ENCODE peak calls at places on chromosomes 2 and 18, in four cellular contexts. S is endodermal cell, H is GM23248, J is SJSA1. D is an unnamed sample.

GRCh38 chr2:43190305-43191052 is 35.9 kb downstream of the ZFP36L2 start:
- DNase-seq in S (no peak), H (no peak), J (no peak), D (no peak)

GRCh38 chr18:58823385-58823784 is 41.3 kb upstream of the ZNF532 start:
- DNase-seq in S (no peak), H (no peak), J (peak; percentile 49), D (peak; percentile 45)

GRCh38 chr2:129237966-129238725 is 741.3 kb upstream of the RAB6C start:
- DNase-seq in S (no peak), H (peak; percentile 43), J (no peak), D (no peak)

GRCh38 chr2:9638532-9638931 is 7.7 kb upstream of the YWHAQ start:
- DNase-seq in S (no peak), H (peak; percentile 98), J (peak; percentile 83), D (peak; percentile 80)

GRCh38 chr18:63763831-63764600 is 11.2 kb upstream of the SERPINB7 start:
- DNase-seq in S (no peak), H (peak; percentile 72), J (no peak), D (no peak)

GRCh38 chr2:240913810-240914644 is 7.9 kb downstream of the CROCC2 start:
- DNase-seq in S (peak; percentile 95), H (peak; percentile 72), J (peak; percentile 68), D (peak; percentile 77)

GRCh38 chr2:113901943-113902342 is 12.1 kb downstream of the ACTR3 start:
- DNase-seq in S (no peak), H (no peak), J (no peak), D (no peak)

GRCh38 chr18:28175047-28175929 is 1.6 kb downstream of the CDH2 start:
- DNase-seq in S (peak; percentile 83), H (peak; percentile 83), J (peak; percentile 48), D (no peak)

GRCh38 chr2:160221391-160222276 is 21.6 kb upstream of the ITGB6 start:
- DNase-seq in S (no peak), H (peak; percentile 89), J (peak; percentile 95), D (no peak)

GRCh38 chr2:44167311-44167907 is 1.3 kb upstream of the PPM1B start:
- DNase-seq in S (no peak), H (no peak), J (no peak), D (no peak)

GRCh38 chr18:57373017-57373416 is 20.7 kb downstream of the ST8SIA3 start:
- DNase-seq in S (no peak), H (no peak), J (no peak), D (no peak)

GRCh38 chr2:233638836-233639235 is 2.6 kb downstream of the UGT1A10 start:
- DNase-seq in S (no peak), H (no peak), J (no peak), D (no peak)

GRCh38 chr2:67828066-67828465 is 234.7 kb downstream of the C1D start:
- DNase-seq in S (no peak), H (no peak), J (no peak), D (no peak)

GRCh38 chr18:23131693-23132319 is 3.5 kb upstream of the CABLES1 start:
- DNase-seq in S (peak; percentile 83), H (peak; percentile 83), J (peak; percentile 63), D (peak; percentile 49)

DNA sequence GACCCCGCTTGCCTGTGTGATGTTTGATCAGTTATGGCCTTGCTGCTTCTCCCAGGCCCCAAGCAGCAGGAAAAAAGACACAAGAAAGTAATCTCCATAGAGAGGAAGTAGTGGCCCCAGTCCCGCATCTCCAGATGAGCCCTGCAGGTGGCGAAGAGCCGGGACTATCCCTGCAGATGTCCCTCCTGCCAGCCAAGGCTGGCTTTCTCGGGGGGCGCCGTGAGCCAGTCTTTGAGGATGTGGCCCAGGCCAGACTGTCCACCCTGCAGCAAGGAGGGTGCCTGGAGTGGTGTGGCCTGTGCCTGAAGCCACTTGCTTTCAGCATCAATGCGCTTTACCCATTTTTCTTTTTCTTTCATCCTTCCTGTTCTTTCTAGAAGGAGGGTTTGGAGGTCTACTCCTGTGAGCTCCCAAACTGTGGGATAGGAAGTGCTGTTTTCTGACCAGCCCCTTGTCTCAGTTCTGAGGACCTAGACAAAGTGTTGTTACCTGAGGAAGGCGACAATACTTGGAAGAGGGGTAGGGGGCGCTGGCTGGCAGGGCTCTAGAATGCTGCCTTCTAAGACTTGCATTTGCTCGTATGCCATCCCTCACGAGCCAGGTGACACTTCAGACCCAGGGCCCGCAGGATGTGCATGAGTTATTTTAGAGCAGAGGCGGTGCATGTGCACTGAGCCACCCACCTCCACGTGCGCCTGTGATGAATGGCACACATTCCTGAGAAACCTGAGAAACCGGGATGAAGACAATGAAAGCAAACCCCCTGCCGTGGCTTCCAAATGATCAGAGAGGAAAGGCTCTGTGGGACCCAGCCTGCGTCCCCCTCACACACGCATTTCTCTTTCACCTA is 255.8 kb downstream of the FBXO15 start:
- DNase-seq in S (peak; percentile 88), H (peak; percentile 8), J (no peak), D (no peak)
- H3K4me3 ChIP-seq in S (no peak overlapping the region), H (no peak overlapping the region), J (no peak overlapping the region), D (no peak overlapping the region)

GRCh38 chr2:177427316-177427715 is 34.7 kb downstream of the AGPS start:
- DNase-seq in S (no peak), H (no peak), J (no peak), D (no peak)
- H3K9me3 ChIP-seq in S (peaks cover 56% of the 10 kb centered on the region), H (no peaks in the 10 kb centered on the region), J (peaks cover 5% of the 10 kb centered on the region), D (peaks cover 10% of the 10 kb centered on the region)

GRCh38 chr2:177429688-177430325 is 37.2 kb downstream of the AGPS start:
- DNase-seq in S (no peak), H (peak; percentile 94), J (peak; percentile 94), D (peak; percentile 96)
- H3K4me3 ChIP-seq in S (no peak overlapping the region), H (no peak overlapping the region), J (no peak overlapping the region), D (peak overlapping the region; percentile 31)

GRCh38 chr2:33525666-33526065 is 49.2 kb downstream of the RASGRP3 start:
- DNase-seq in S (no peak), H (no peak), J (no peak), D (no peak)
- H3K9me3 ChIP-seq in S (no peaks in the 10 kb centered on the region), H (no peaks in the 10 kb centered on the region), J (no peaks in the 10 kb centered on the region), D (peaks cover 3% of the 10 kb centered on the region)

DNA sequence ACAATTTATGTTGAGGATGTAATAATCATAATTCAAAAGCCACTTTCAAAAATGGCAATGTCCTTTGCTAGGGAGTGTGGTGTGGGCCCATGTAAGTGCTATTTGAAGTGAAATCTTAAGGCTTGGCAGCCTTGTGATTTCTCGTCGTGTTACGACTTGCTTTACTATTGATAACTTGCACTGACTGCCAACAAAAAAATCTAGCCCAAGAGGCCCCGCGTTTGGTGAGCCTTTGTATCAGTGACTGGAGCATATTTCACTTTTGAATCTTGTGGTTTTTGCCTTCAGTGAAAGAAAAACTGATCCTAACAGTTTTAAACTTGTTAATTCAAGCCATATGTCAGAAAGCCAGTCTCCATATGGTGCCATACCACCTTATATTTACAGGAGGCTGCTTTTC is 248.0 kb downstream of the TMEM182 start:
- DNase-seq in S (no peak), H (no peak), J (no peak), D (no peak)
- H3K4me3 ChIP-seq in S (no peak overlapping the region), H (no peak overlapping the region), J (no peak overlapping the region), D (no peak overlapping the region)

GRCh38 chr2:51379997-51380396 is 348.1 kb upstream of the NRXN1 start:
- DNase-seq in S (no peak), H (no peak), J (no peak), D (no peak)
- H3K9me3 ChIP-seq in S (no peaks in the 10 kb centered on the region), H (no peaks in the 10 kb centered on the region), J (no peaks in the 10 kb centered on the region), D (peaks cover 2% of the 10 kb centered on the region)

DNA sequence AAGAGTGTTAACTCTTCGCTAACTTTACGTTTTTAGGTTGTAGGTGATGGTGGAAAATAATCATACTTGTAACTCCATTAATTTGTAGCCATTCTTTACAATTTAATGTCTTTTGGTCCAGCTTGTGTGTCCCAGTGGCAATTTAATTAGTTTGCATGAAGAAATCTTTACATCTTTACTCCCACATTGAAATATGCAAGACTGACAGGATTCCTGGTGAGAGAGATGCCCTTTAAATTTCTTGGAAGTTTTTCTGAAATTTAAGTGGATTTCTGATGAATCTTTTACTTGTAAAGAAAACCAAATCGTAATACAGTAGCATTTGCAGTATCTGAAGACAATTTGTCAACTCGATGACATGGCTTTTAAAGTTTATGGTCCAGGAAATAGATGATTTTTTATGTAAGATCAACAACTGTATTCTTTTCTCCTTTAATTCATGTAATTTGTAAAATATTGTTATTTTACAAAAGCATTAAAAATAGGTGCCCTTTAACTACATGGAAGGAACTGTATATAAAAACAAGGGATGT is 3.0 kb downstream of the PHLPP1 start:
- DNase-seq in S (no peak), H (no peak), J (no peak), D (no peak)
- H3K4me3 ChIP-seq in S (peak overlapping the region; percentile 86), H (peak overlapping the region; percentile 73), J (peak overlapping the region; percentile 69), D (peak overlapping the region; percentile 77)

GRCh38 chr2:151842830-151843668 is 14.8 kb upstream of the ARL5A start:
- DNase-seq in S (no peak), H (no peak), J (no peak), D (peak; percentile 79)

GRCh38 chr2:151843669-151844017 is 15.4 kb upstream of the ARL5A start:
- DNase-seq in S (no peak), H (no peak), J (no peak), D (no peak)

GRCh38 chr2:151840216-151840691 is 12.0 kb upstream of the ARL5A start:
- DNase-seq in S (no peak), H (no peak), J (no peak), D (no peak)

GRCh38 chr2:151844217-151844896 is 16.1 kb upstream of the ARL5A start:
- DNase-seq in S (no peak), H (no peak), J (no peak), D (no peak)

DNA sequence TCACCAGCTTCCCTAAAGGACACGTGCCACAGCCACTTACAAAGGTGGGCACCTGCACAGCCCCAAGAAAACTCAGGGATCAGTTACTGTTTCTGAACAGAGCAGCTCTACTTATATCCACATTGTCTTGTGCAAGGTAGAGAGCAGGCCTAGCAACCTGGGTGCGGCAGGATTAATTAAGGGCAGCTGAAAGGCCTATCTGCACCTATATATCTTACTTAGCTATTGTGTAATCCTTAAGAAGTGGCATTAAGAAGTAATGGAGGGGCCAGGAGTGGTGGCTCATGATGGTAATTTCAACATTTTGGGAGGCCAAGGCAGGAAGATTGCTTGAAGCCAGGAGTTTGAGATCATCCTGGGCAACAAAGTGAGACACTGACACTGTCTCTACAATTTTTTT is 12.8 kb upstream of the ARL5A start:
- DNase-seq in S (no peak), H (no peak), J (no peak), D (no peak)
- H3K9me3 ChIP-seq in S (no peaks in the 10 kb centered on the region), H (no peaks in the 10 kb centered on the region), J (no peaks in the 10 kb centered on the region), D (no peaks in the 10 kb centered on the region)

GRCh38 chr2:101297383-101297782 is 11.1 kb downstream of the RNF149 start:
- DNase-seq in S (no peak), H (no peak), J (no peak), D (no peak)

GRCh38 chr2:101302016-101302415 is 6.5 kb downstream of the RNF149 start:
- DNase-seq in S (no peak), H (no peak), J (no peak), D (no peak)

GRCh38 chr2:101303688-101304087 is 4.8 kb downstream of the RNF149 start:
- DNase-seq in S (no peak), H (no peak), J (no peak), D (no peak)

GRCh38 chr2:101299601-101300000 is 8.9 kb downstream of the RNF149 start:
- DNase-seq in S (no peak), H (no peak), J (no peak), D (no peak)

DNA sequence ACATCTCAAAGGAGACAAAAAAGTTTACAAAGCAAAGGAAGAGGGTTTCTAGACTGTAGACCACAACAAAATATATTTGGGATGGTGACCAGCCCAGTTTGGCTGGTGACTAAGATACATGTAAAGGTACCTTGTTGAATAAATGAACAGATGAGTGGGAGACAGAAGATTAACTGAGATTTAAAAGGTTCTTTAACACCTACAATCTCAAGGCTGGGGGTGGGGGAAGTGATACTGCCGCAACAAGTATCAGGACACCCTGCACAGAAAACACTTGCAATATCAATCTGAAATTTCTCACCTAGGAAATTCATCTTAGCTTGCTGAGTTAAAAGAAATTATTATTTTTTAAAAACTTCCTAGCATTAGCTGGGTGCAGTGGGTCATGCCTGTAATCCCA is 8.3 kb downstream of the RNF149 start:
- DNase-seq in S (no peak), H (no peak), J (no peak), D (no peak)
- H3K4me3 ChIP-seq in S (no peak overlapping the region), H (no peak overlapping the region), J (no peak overlapping the region), D (no peak overlapping the region)

D was measured in SJCRH30.